ENCODE peak calls at places on chromosomes 3 and 15, in five cellular contexts. O is transverse colon, W is left ventricle myocardium inferior, Q is aorta, I is HepG2. P is an unnamed sample.

GRCh38 chr3:185658504-185658912 is 72.4 kb downstream of the SENP2 start:
- DNase-seq in O (peak; percentile 65), W (peak; percentile 48), Q (peak; percentile 91), I (peak; percentile 14), P (peak; percentile 56)

GRCh38 chr15:76795217-76795616 is 109.9 kb downstream of the SCAPER start:
- DNase-seq in O (no peak), W (no peak), Q (peak; percentile 72), I (no peak), P (no peak)

GRCh38 chr3:190883973-190884832 is 21.7 kb upstream of the GMNC start:
- DNase-seq in O (peak; percentile 21), W (no peak), Q (no peak), I (peak; percentile 53), P (no peak)

GRCh38 chr3:185208836-185209235 is 45.0 kb downstream of the EHHADH start:
- DNase-seq in O (no peak), W (no peak), Q (no peak), I (no peak), P (no peak)

GRCh38 chr3:69695443-69695842 is 43.8 kb upstream of the MITF start:
- DNase-seq in O (no peak), W (no peak), Q (no peak), I (no peak), P (no peak)

GRCh38 chr3:127141921-127142730 is 50.8 kb upstream of the PRR23E start:
- DNase-seq in O (peak; percentile 73), W (no peak), Q (no peak), I (peak; percentile 46), P (no peak)

GRCh38 chr15:52421029-52421428 is 107.7 kb downstream of the MYO5A start:
- DNase-seq in O (no peak), W (no peak), Q (no peak), I (no peak), P (no peak)

GRCh38 chr3:179348325-179349013 is 960 bp downstream of the MFN1 start:
- DNase-seq in O (no peak), W (no peak), Q (no peak), I (peak; percentile 7), P (no peak)

GRCh38 chr3:170734043-170734736 is 135.8 kb downstream of the RPL22L1 start:
- DNase-seq in O (no peak), W (no peak), Q (no peak), I (no peak), P (no peak)

GRCh38 chr3:134364061-134364935 is 9.9 kb downstream of the AMOTL2 start:
- DNase-seq in O (peak; percentile 90), W (peak; percentile 95), Q (peak; percentile 97), I (no peak), P (peak; percentile 98)

GRCh38 chr3:134362221-134362620 is 12.0 kb downstream of the AMOTL2 start:
- DNase-seq in O (no peak), W (no peak), Q (peak; percentile 50), I (no peak), P (no peak)

GRCh38 chr3:134362670-134363380 is 11.4 kb downstream of the AMOTL2 start:
- DNase-seq in O (no peak), W (no peak), Q (no peak), I (no peak), P (no peak)

GRCh38 chr3:134364936-134365765 is 9.1 kb downstream of the AMOTL2 start:
- DNase-seq in O (no peak), W (no peak), Q (peak; percentile 63), I (no peak), P (no peak)

GRCh38 chr3:134363381-134363755 is 10.9 kb downstream of the AMOTL2 start:
- DNase-seq in O (no peak), W (no peak), Q (peak; percentile 68), I (no peak), P (peak; percentile 63)
- H3K4me3 ChIP-seq in O (no peak overlapping the region), W (peak overlapping the region; percentile 58), Q (no peak overlapping the region), I (no peak overlapping the region), P (no peak overlapping the region)

GRCh38 chr15:70699873-70700272 is 63.5 kb downstream of the UACA start:
- DNase-seq in O (no peak), W (no peak), Q (no peak), I (no peak), P (no peak)

GRCh38 chr15:70702584-70702983 is 60.8 kb downstream of the UACA start:
- DNase-seq in O (no peak), W (no peak), Q (no peak), I (no peak), P (no peak)

GRCh38 chr15:70701891-70702568 is 61.3 kb downstream of the UACA start:
- DNase-seq in O (no peak), W (no peak), Q (no peak), I (no peak), P (no peak)

GRCh38 chr15:70698412-70698811 is 64.9 kb downstream of the UACA start:
- DNase-seq in O (no peak), W (no peak), Q (no peak), I (no peak), P (no peak)

DNA sequence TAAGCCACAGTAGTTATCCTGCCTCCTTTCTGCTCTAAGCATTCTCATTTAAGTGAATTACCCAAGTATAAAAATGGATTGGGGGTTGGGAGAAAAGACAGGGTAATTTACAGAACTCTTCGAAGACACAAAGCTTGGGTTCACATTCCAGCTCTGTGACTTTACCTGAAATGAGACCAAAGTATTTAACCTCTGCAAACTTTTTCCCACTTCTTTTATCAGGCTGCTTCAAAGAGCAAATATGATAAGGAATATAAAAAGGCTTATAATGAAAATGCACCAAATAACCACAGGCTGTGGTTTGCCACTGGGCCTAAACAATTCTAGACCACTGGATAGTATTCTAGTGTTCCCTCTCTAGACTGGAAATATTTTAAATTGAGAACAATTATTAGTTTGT is 64.4 kb downstream of the UACA start:
- DNase-seq in O (no peak), W (no peak), Q (no peak), I (no peak), P (no peak)
- H3K4me1 ChIP-seq in O (peaks cover 33% of the 10 kb centered on the region), W (peaks cover 96% of the 10 kb centered on the region), Q (no peaks in the 10 kb centered on the region), I (peaks cover 14% of the 10 kb centered on the region), P (peaks cover 7% of the 10 kb centered on the region)

GRCh38 chr3:96813134-96813819 is 1.1 kb upstream of the EPHA6 start:
- DNase-seq in O (peak; percentile 61), W (peak; percentile 51), Q (peak; percentile 89), I (peak; percentile 58), P (peak; percentile 62)
- H3K27ac ChIP-seq in O (peak overlapping the region; percentile 68), W (peak overlapping the region; percentile 64), Q (no peak overlapping the region), I (no peak overlapping the region), P (no peak overlapping the region)

DNA sequence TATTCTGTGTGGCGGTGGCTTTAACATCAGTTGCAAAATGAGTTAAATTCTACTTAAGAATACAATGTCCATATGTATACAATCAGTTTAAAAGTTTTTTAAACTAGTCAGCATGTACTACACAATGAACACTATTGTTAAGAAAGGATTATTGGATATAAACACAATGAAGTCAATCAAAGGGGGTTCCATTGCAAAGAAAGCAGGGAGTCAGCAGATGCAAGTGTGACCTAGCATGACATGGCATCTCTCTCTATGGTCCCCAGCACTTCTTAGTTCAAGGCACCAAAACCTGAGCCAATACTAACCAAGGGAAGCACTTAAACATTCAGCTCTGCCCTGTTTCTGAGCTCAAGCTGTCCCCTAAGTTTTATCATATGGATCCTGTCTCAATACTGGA is 17.0 kb downstream of the KLHL6 start:
- DNase-seq in O (no peak), W (no peak), Q (no peak), I (no peak), P (no peak)
- H3K4me3 ChIP-seq in O (no peak overlapping the region), W (no peak overlapping the region), Q (no peak overlapping the region), I (no peak overlapping the region), P (no peak overlapping the region)

GRCh38 chr15:84606653-84607120 is 5.9 kb downstream of the ZSCAN2 start:
- DNase-seq in O (peak; percentile 21), W (no peak), Q (no peak), I (peak; percentile 99), P (no peak)

GRCh38 chr15:84611631-84612030 is 10.8 kb downstream of the ZSCAN2 start:
- DNase-seq in O (no peak), W (no peak), Q (no peak), I (no peak), P (no peak)

GRCh38 chr15:84609818-84610525 is 9.2 kb downstream of the ZSCAN2 start:
- DNase-seq in O (no peak), W (no peak), Q (no peak), I (no peak), P (no peak)

GRCh38 chr15:84605225-84605882 is 4.5 kb downstream of the ZSCAN2 start:
- DNase-seq in O (no peak), W (no peak), Q (no peak), I (no peak), P (no peak)

DNA sequence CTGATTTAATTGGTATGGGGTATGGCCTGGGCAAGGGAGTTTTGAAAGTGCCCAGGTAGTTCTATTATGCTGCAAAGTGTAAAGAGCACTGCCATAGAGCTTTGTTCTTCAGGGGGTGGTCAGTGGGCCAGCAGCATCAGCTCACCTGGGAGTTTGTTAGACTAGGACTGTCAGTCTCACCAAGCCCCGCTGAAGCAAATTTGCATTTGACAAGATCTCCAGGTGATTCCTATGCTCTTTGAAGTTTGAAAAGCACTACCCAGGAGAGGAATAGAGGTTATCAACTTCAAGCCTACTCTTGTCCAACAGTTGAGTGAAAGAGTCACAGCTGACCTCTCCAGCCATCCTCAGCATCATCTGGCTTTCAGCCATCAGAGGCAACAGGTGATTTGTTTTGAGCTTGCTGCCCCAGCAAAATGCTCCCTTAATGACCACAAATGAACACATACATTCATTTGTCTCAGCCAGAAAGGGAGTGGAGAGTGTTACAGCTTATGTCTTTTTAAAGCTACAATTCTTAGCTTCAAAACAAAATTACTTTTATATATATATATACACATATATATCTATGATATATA is 8.0 kb downstream of the ZSCAN2 start:
- DNase-seq in O (no peak), W (no peak), Q (no peak), I (no peak), P (no peak)
- H3K4me1 ChIP-seq in O (peaks cover 26% of the 10 kb centered on the region), W (peaks cover 11% of the 10 kb centered on the region), Q (no peaks in the 10 kb centered on the region), I (peaks cover 64% of the 10 kb centered on the region), P (peaks cover 2% of the 10 kb centered on the region)

GRCh38 chr3:16423298-16423697 is 90.2 kb downstream of the RFTN1 start:
- DNase-seq in O (no peak), W (no peak), Q (no peak), I (no peak), P (no peak)
- H3K27ac ChIP-seq in O (no peak overlapping the region), W (no peak overlapping the region), Q (no peak overlapping the region), I (no peak overlapping the region), P (no peak overlapping the region)